ENCODE peak calls at places on chromosomes 3 and 15, in seven cellular contexts. B is esophagus squamous epithelium, H is NB4, Q is testis, L is tibial nerve, N is adrenal gland, P is A549. S is an unnamed sample.

GRCh38 chr3:48930590-48930989 is 11.9 kb downstream of the ARIH2 start:
- DNase-seq in L (no peak), H (no peak), B (no peak), Q (no peak), P (no peak), N (no peak), S (no peak)

GRCh38 chr3:160346511-160346910 is 52.5 kb downstream of the IFT80 start:
- DNase-seq in P (no peak), L (no peak), B (no peak), Q (no peak), N (no peak), H (no peak), S (no peak)

GRCh38 chr15:72411544-72411943 is 13.4 kb downstream of the TMEM202 start:
- DNase-seq in H (no peak), Q (no peak), P (no peak), B (no peak), N (no peak), L (no peak), S (no peak)

GRCh38 chr15:62068071-62068786 is 1.5 kb downstream of the C2CD4A start:
- DNase-seq in H (peak; percentile 81), P (peak; percentile 81), Q (peak; percentile 27), B (no peak), N (peak; percentile 44), L (peak; percentile 16), S (no peak)

GRCh38 chr15:98914626-98915025 is 93.0 kb downstream of the PGPEP1L start:
- DNase-seq in B (no peak), Q (no peak), H (no peak), L (no peak), N (no peak), P (peak; percentile 38), S (no peak)

GRCh38 chr3:126798521-126798920 is 94.5 kb downstream of the CHCHD6 start:
- DNase-seq in B (no peak), L (no peak), P (no peak), H (no peak), N (no peak), Q (no peak), S (no peak)

GRCh38 chr15:71732636-71733035 is 77.7 kb upstream of the NR2E3 start:
- DNase-seq in Q (no peak), L (no peak), H (no peak), P (no peak), B (no peak), N (no peak), S (no peak)

GRCh38 chr15:35671981-35672380 is 126.0 kb upstream of the DPH6 start:
- DNase-seq in Q (no peak), H (no peak), L (no peak), B (no peak), P (no peak), N (no peak), S (no peak)

GRCh38 chr3:127951276-127951675 is 36.2 kb downstream of the KBTBD12 start:
- DNase-seq in N (peak; percentile 42), B (no peak), Q (no peak), L (no peak), H (no peak), P (no peak), S (no peak)

GRCh38 chr15:32029862-32030781 is at the start of gene CHRNA7:
- DNase-seq in H (peak; percentile 54), N (peak; percentile 20), L (no peak), P (peak; percentile 63), B (no peak), Q (peak; percentile 73), S (no peak)

GRCh38 chr3:38632989-38633388 is 16.5 kb downstream of the SCN5A start:
- DNase-seq in H (no peak), Q (no peak), L (no peak), B (no peak), N (no peak), P (no peak), S (no peak)

GRCh38 chr15:52540374-52541012 is 11.8 kb upstream of the MYO5A start:
- DNase-seq in L (no peak), N (no peak), H (no peak), P (no peak), Q (no peak), B (no peak), S (no peak)

GRCh38 chr3:102182162-102182561 is 252.7 kb upstream of the ZPLD1 start:
- DNase-seq in B (no peak), N (peak; percentile 47), Q (no peak), L (no peak), H (no peak), P (peak; percentile 81), S (no peak)

GRCh38 chr3:175274056-175274455 is 414.9 kb downstream of the NAALADL2 start:
- DNase-seq in H (no peak), P (no peak), L (no peak), N (no peak), Q (no peak), B (no peak), S (no peak)

GRCh38 chr15:89790206-89790605 is 14.1 kb downstream of the MESP2 start:
- DNase-seq in L (no peak), N (no peak), B (no peak), P (no peak), Q (no peak), H (no peak), S (no peak)

GRCh38 chr3:53192608-53193007 is 31.6 kb downstream of the PRKCD start:
- DNase-seq in B (no peak), P (no peak), L (no peak), Q (no peak), N (no peak), H (no peak), S (no peak)

GRCh38 chr3:188830955-188831354 is 340.8 kb upstream of the TPRG1 start:
- DNase-seq in Q (no peak), L (no peak), N (peak; percentile 37), B (no peak), H (peak; percentile 20), P (peak; percentile 4), S (no peak)

GRCh38 chr3:105824129-105824528 is 44.7 kb downstream of the CBLB start:
- DNase-seq in B (no peak), H (no peak), L (no peak), Q (no peak), P (no peak), N (no peak), S (no peak)

GRCh38 chr15:76172782-76173181 is 113.0 kb downstream of the TMEM266 start:
- DNase-seq in L (no peak), H (no peak), N (no peak), Q (no peak), P (no peak), B (no peak), S (no peak)

GRCh38 chr3:115680802-115681345 is 57.6 kb downstream of the GAP43 start:
- DNase-seq in H (no peak), B (no peak), Q (no peak), N (peak; percentile 18), P (no peak), L (no peak), S (no peak)

GRCh38 chr3:109023656-109024254 is 70.1 kb upstream of the GUCA1C start:
- DNase-seq in H (peak; percentile 44), L (peak; percentile 18), N (peak; percentile 49), P (peak; percentile 50), B (no peak), Q (peak; percentile 51), S (no peak)

GRCh38 chr3:109018828-109019227 is 65.1 kb upstream of the GUCA1C start:
- DNase-seq in L (no peak), B (no peak), N (no peak), P (peak; percentile 18), Q (no peak), H (peak; percentile 10), S (no peak)
- TF ChIP-seq CTCF in L (no peak), B (no peak), N (no peak), P (peak; percentile 18), Q (no peak), H (peak; percentile 33), S (no peak)

DNA sequence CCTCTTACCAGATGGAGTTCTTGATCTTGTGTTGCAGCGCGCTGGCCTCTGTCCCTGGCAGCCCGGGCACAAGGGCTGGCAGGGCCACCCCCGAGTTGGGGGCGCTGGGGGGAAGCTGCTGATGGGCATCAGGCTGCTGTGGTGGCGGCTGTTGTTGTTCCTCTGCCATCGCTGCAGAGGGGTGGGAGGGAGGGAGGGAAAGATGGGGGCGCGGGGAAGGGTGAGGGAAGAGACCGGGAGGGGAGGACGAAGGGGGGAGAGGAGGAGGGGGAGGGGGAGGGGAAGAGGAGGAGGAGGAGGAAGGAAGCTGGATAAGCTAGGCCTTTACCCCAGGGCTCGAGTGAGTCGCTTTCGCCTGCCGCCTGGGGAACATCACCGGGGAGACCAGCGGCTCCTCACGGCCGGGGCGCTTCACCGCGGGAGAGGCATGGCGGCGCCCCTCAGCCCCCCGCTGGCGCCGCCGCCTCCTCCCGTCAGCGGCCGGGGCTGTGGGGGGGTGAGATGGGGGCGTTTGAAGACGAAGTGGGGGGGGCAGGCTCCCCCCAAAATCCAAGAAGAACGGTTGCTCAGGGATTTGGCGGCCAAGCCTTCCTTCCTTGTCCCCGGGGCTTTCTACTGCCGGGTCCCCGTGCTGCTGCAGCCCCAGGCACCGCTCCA is 434 bp downstream of the RFX7 start:
- DNase-seq in N (peak; percentile 53), L (peak; percentile 9), H (peak; percentile 76), Q (peak; percentile 60), B (no peak), P (peak; percentile 67), S (no peak)
- TF ChIP-seq POLR2A in N (no peak), L (no peak), H (no peak), Q (no peak), B (no peak), P (no peak), S (peak; percentile 1)

GRCh38 chr15:78808550-78808949 is 2.7 kb downstream of the ADAMTS7 start:
- DNase-seq in H (peak; percentile 81), L (no peak), N (peak; percentile 12), P (peak; percentile 78), Q (peak; percentile 52), B (no peak), S (no peak)
- TF ChIP-seq CTCF in H (peak; percentile 88), L (no peak), N (no peak), P (peak; percentile 47), Q (peak; percentile 40), B (no peak), S (no peak)

DNA sequence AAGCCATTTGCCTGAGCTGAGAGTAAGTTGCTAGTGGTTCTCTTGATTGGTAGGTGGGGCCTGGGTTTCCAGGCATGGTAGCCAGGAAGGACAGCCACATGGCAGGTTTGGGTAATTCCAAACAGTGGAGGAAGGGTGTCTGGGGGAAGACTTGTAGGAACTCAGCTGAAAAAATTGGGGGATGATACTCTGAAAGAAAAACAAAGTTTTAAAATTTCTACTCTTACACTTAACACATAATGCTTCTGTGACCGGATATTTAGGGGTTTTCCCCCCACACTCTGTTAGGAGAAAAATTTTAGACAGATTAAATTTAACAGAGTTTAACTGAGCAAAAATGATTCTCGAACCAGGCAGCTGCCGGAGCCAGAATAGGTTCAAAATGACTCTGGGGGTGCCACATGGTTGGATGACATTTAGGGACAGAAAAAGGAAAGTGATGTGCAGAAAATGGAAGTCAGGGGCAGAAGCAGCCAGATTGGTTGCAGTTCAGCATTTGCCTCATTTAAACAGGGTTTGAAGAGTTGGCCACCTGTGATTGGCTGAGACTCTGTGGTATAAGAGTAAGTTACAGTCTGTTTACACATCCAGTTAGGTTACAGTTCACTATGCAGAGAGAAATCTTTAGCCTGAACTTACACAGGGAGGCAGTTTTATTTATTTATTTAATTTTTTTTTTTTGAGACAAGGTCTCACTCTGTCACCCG is 8.1 kb downstream of the B2M start:
- DNase-seq in Q (no peak), H (peak; percentile 49), P (no peak), L (no peak), N (no peak), B (no peak), S (no peak)
- TF ChIP-seq POLR2A in Q (no peak), H (peak; percentile 15), P (no peak), L (no peak), N (no peak), B (no peak), S (no peak)

S was measured in vagina.